ENCODE peak calls at places on chromosomes 2 and 18, in seven cellular contexts. One of them, this sample, is unnamed.

GRCh38 chr18:22694954-22695353 is 238.2 kb upstream of the RBBP8 start:
- DNase-seq in fibroblast of the aortic adventitia: peak
- DNase-seq in mammary epithelial cell: peak
- DNase-seq in HFFc6: peak
- DNase-seq in mesothelial cell of epicardium: no peak
- DNase-seq in H1: no peak
- DNase-seq in type B pancreatic cell: no peak
- DNase-seq in this sample: no peak

GRCh38 chr2:106098664-106099063 is 95.4 kb downstream of the UXS1 start:
- DNase-seq in type B pancreatic cell: no peak
- DNase-seq in mammary epithelial cell: no peak
- DNase-seq in mesothelial cell of epicardium: no peak
- DNase-seq in HFFc6: no peak
- DNase-seq in H1: no peak
- DNase-seq in fibroblast of the aortic adventitia: no peak
- DNase-seq in this sample: no peak

GRCh38 chr18:59379772-59380530 is 20.9 kb upstream of the LMAN1 start:
- DNase-seq in fibroblast of the aortic adventitia: peak
- DNase-seq in type B pancreatic cell: no peak
- DNase-seq in HFFc6: peak
- DNase-seq in H1: no peak
- DNase-seq in mammary epithelial cell: no peak
- DNase-seq in mesothelial cell of epicardium: no peak
- DNase-seq in this sample: no peak

GRCh38 chr18:71583291-71583690 is 960.9 kb downstream of the CBLN2 start:
- DNase-seq in fibroblast of the aortic adventitia: peak
- DNase-seq in mammary epithelial cell: no peak
- DNase-seq in type B pancreatic cell: no peak
- DNase-seq in mesothelial cell of epicardium: no peak
- DNase-seq in H1: no peak
- DNase-seq in HFFc6: no peak
- DNase-seq in this sample: no peak

GRCh38 chr2:77649856-77650255 is 127.7 kb upstream of the LRRTM4 start:
- DNase-seq in H1: no peak
- DNase-seq in mammary epithelial cell: no peak
- DNase-seq in HFFc6: no peak
- DNase-seq in fibroblast of the aortic adventitia: no peak
- DNase-seq in type B pancreatic cell: no peak
- DNase-seq in mesothelial cell of epicardium: no peak
- DNase-seq in this sample: no peak

GRCh38 chr2:193929131-193929530 is 1727.9 kb upstream of the SLC39A10 start:
- DNase-seq in mammary epithelial cell: no peak
- DNase-seq in HFFc6: no peak
- DNase-seq in fibroblast of the aortic adventitia: no peak
- DNase-seq in mesothelial cell of epicardium: no peak
- DNase-seq in H1: no peak
- DNase-seq in type B pancreatic cell: no peak
- DNase-seq in this sample: no peak

GRCh38 chr2:179021258-179021657 is 28.7 kb downstream of the CCDC141 start:
- DNase-seq in mesothelial cell of epicardium: no peak
- DNase-seq in mammary epithelial cell: no peak
- DNase-seq in fibroblast of the aortic adventitia: no peak
- DNase-seq in HFFc6: no peak
- DNase-seq in type B pancreatic cell: no peak
- DNase-seq in H1: no peak
- DNase-seq in this sample: no peak

GRCh38 chr2:39919511-39920317 is 140.7 kb upstream of the THUMPD2 start:
- DNase-seq in HFFc6: no peak
- DNase-seq in mesothelial cell of epicardium: no peak
- DNase-seq in H1: no peak
- DNase-seq in mammary epithelial cell: no peak
- DNase-seq in fibroblast of the aortic adventitia: no peak
- DNase-seq in type B pancreatic cell: no peak
- DNase-seq in this sample: no peak

GRCh38 chr2:190514676-190515075 is 19.8 kb downstream of the NEMP2 start:
- DNase-seq in type B pancreatic cell: no peak
- DNase-seq in H1: no peak
- DNase-seq in mammary epithelial cell: peak
- DNase-seq in mesothelial cell of epicardium: no peak
- DNase-seq in HFFc6: no peak
- DNase-seq in fibroblast of the aortic adventitia: no peak
- DNase-seq in this sample: no peak

GRCh38 chr18:49525981-49526380 is 35.9 kb upstream of the LIPG start:
- DNase-seq in HFFc6: no peak
- DNase-seq in type B pancreatic cell: no peak
- DNase-seq in H1: no peak
- DNase-seq in fibroblast of the aortic adventitia: no peak
- DNase-seq in mammary epithelial cell: no peak
- DNase-seq in mesothelial cell of epicardium: no peak
- DNase-seq in this sample: no peak

GRCh38 chr2:85430780-85431601 is 12.5 kb downstream of the SH2D6 start:
- DNase-seq in H1: peak
- DNase-seq in HFFc6: no peak
- DNase-seq in fibroblast of the aortic adventitia: no peak
- DNase-seq in mesothelial cell of epicardium: no peak
- DNase-seq in type B pancreatic cell: no peak
- DNase-seq in mammary epithelial cell: no peak
- DNase-seq in this sample: peak

GRCh38 chr2:206296128-206296527 is 21.7 kb downstream of the ZDBF2 start:
- DNase-seq in mesothelial cell of epicardium: no peak
- DNase-seq in mammary epithelial cell: peak
- DNase-seq in HFFc6: peak
- DNase-seq in H1: no peak
- DNase-seq in fibroblast of the aortic adventitia: peak
- DNase-seq in type B pancreatic cell: no peak
- DNase-seq in this sample: no peak

GRCh38 chr2:196225213-196225612 is 53.8 kb upstream of the STK17B start:
- DNase-seq in fibroblast of the aortic adventitia: peak
- DNase-seq in H1: no peak
- DNase-seq in type B pancreatic cell: no peak
- DNase-seq in mammary epithelial cell: peak
- DNase-seq in mesothelial cell of epicardium: no peak
- DNase-seq in HFFc6: peak
- DNase-seq in this sample: no peak

GRCh38 chr2:104702451-104702850 is 151.5 kb upstream of the POU3F3 start:
- DNase-seq in HFFc6: no peak
- DNase-seq in type B pancreatic cell: no peak
- DNase-seq in H1: no peak
- DNase-seq in mammary epithelial cell: no peak
- DNase-seq in fibroblast of the aortic adventitia: no peak
- DNase-seq in mesothelial cell of epicardium: no peak
- DNase-seq in this sample: no peak

GRCh38 chr2:85838181-85838580 is 50.6 kb downstream of the ST3GAL5 start:
- DNase-seq in HFFc6: no peak
- DNase-seq in mesothelial cell of epicardium: no peak
- DNase-seq in H1: no peak
- DNase-seq in type B pancreatic cell: no peak
- DNase-seq in fibroblast of the aortic adventitia: no peak
- DNase-seq in mammary epithelial cell: no peak
- DNase-seq in this sample: no peak

GRCh38 chr2:216004408-216005283 is 8.7 kb downstream of the MREG start:
- DNase-seq in fibroblast of the aortic adventitia: no peak
- DNase-seq in type B pancreatic cell: no peak
- DNase-seq in H1: no peak
- DNase-seq in HFFc6: no peak
- DNase-seq in mesothelial cell of epicardium: no peak
- DNase-seq in mammary epithelial cell: no peak
- DNase-seq in this sample: no peak

GRCh38 chr2:121530210-121530562 is 494 bp upstream of the RNU4ATAC start:
- DNase-seq in mammary epithelial cell: peak
- DNase-seq in type B pancreatic cell: peak
- DNase-seq in fibroblast of the aortic adventitia: no peak
- DNase-seq in HFFc6: peak
- DNase-seq in mesothelial cell of epicardium: peak
- DNase-seq in H1: peak
- DNase-seq in this sample: peak

GRCh38 chr2:226600184-226600583 is 199.4 kb downstream of the IRS1 start:
- DNase-seq in HFFc6: no peak
- DNase-seq in mesothelial cell of epicardium: no peak
- DNase-seq in type B pancreatic cell: no peak
- DNase-seq in mammary epithelial cell: no peak
- DNase-seq in fibroblast of the aortic adventitia: no peak
- DNase-seq in H1: no peak
- DNase-seq in this sample: no peak

GRCh38 chr18:23380001-23380550 is 73.0 kb upstream of the RIOK3 start:
- DNase-seq in mesothelial cell of epicardium: no peak
- DNase-seq in fibroblast of the aortic adventitia: peak
- DNase-seq in mammary epithelial cell: peak
- DNase-seq in H1: no peak
- DNase-seq in type B pancreatic cell: no peak
- DNase-seq in HFFc6: no peak
- DNase-seq in this sample: no peak

GRCh38 chr18:5964596-5964995 is 69.3 kb upstream of the TMEM200C start:
- DNase-seq in fibroblast of the aortic adventitia: no peak
- DNase-seq in mammary epithelial cell: no peak
- DNase-seq in HFFc6: no peak
- DNase-seq in type B pancreatic cell: no peak
- DNase-seq in H1: no peak
- DNase-seq in mesothelial cell of epicardium: no peak
- DNase-seq in this sample: no peak

GRCh38 chr2:168254158-168254935 is 7.0 kb upstream of the STK39 start:
- DNase-seq in fibroblast of the aortic adventitia: peak
- DNase-seq in mammary epithelial cell: peak
- DNase-seq in mesothelial cell of epicardium: no peak
- DNase-seq in H1: no peak
- DNase-seq in type B pancreatic cell: no peak
- DNase-seq in HFFc6: peak
- DNase-seq in this sample: no peak

GRCh38 chr2:191514613-191515012 is 163.3 kb upstream of the NABP1 start:
- DNase-seq in HFFc6: no peak
- DNase-seq in type B pancreatic cell: no peak
- DNase-seq in H1: no peak
- DNase-seq in mesothelial cell of epicardium: no peak
- DNase-seq in mammary epithelial cell: no peak
- DNase-seq in fibroblast of the aortic adventitia: no peak
- DNase-seq in this sample: no peak

GRCh38 chr2:26572589-26572988 is 68.6 kb downstream of the CIB4 start:
- DNase-seq in mammary epithelial cell: no peak
- DNase-seq in fibroblast of the aortic adventitia: no peak
- DNase-seq in HFFc6: no peak
- DNase-seq in mesothelial cell of epicardium: no peak
- DNase-seq in H1: no peak
- DNase-seq in type B pancreatic cell: no peak
- DNase-seq in this sample: no peak

GRCh38 chr2:217248312-217248935 is 388.6 kb upstream of the TNP1 start:
- DNase-seq in mammary epithelial cell: no peak
- DNase-seq in HFFc6: no peak
- DNase-seq in mesothelial cell of epicardium: peak
- DNase-seq in H1: peak
- DNase-seq in fibroblast of the aortic adventitia: peak
- DNase-seq in type B pancreatic cell: no peak
- DNase-seq in this sample: no peak

GRCh38 chr2:177733-178132 is 86.1 kb downstream of the SH3YL1 start:
- DNase-seq in fibroblast of the aortic adventitia: no peak
- DNase-seq in H1: no peak
- DNase-seq in mammary epithelial cell: no peak
- DNase-seq in HFFc6: no peak
- DNase-seq in type B pancreatic cell: no peak
- DNase-seq in mesothelial cell of epicardium: no peak
- DNase-seq in this sample: no peak
- TF ChIP-seq CTCF in fibroblast of the aortic adventitia: no peak
- TF ChIP-seq CTCF in H1: no peak
- TF ChIP-seq CTCF in mammary epithelial cell: no peak
- TF ChIP-seq CTCF in HFFc6: no peak
- TF ChIP-seq CTCF in type B pancreatic cell: no peak
- TF ChIP-seq CTCF in mesothelial cell of epicardium: no peak
- TF ChIP-seq CTCF in this sample: no peak

DNA sequence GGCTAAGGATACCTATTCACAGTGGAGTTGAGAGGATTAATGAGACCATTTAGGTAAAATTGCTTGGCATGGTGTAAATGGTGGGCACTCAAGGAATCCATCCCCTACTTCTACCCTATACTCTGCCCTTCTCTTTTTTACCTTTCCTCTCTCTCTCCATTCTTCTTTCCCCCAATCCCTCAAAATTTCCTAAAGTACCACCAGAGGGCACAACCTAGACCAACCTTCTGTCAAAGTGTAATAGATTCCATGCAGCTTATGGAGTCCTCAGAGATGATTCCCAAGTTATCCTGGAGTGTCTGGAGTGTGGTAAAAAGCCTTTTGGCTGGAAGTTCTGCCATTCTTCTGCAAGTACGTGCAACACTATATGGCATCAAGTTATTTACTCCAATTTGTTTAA is 33.0 kb upstream of the CCDC195 start:
- DNase-seq in HFFc6: no peak
- DNase-seq in H1: no peak
- DNase-seq in mesothelial cell of epicardium: no peak
- DNase-seq in mammary epithelial cell: no peak
- DNase-seq in fibroblast of the aortic adventitia: peak
- DNase-seq in type B pancreatic cell: no peak
- DNase-seq in this sample: no peak
- TF ChIP-seq CTCF in HFFc6: peak
- TF ChIP-seq CTCF in H1: no peak
- TF ChIP-seq CTCF in mesothelial cell of epicardium: no peak
- TF ChIP-seq CTCF in mammary epithelial cell: peak
- TF ChIP-seq CTCF in fibroblast of the aortic adventitia: peak
- TF ChIP-seq CTCF in type B pancreatic cell: peak
- TF ChIP-seq CTCF in this sample: peak

GRCh38 chr2:115483631-115484030 is 1041.2 kb downstream of the DPP10 start:
- DNase-seq in HFFc6: no peak
- DNase-seq in mammary epithelial cell: no peak
- DNase-seq in fibroblast of the aortic adventitia: no peak
- DNase-seq in H1: no peak
- DNase-seq in type B pancreatic cell: no peak
- DNase-seq in mesothelial cell of epicardium: no peak
- DNase-seq in this sample: no peak

GRCh38 chr2:115484483-115484882 is 1042.0 kb downstream of the DPP10 start:
- DNase-seq in type B pancreatic cell: no peak
- DNase-seq in HFFc6: no peak
- DNase-seq in H1: no peak
- DNase-seq in mesothelial cell of epicardium: no peak
- DNase-seq in fibroblast of the aortic adventitia: no peak
- DNase-seq in mammary epithelial cell: no peak
- DNase-seq in this sample: no peak

GRCh38 chr2:115484983-115485382 is 1042.5 kb downstream of the DPP10 start:
- DNase-seq in mammary epithelial cell: no peak
- DNase-seq in HFFc6: no peak
- DNase-seq in fibroblast of the aortic adventitia: no peak
- DNase-seq in mesothelial cell of epicardium: no peak
- DNase-seq in H1: no peak
- DNase-seq in type B pancreatic cell: no peak
- DNase-seq in this sample: no peak

DNA sequence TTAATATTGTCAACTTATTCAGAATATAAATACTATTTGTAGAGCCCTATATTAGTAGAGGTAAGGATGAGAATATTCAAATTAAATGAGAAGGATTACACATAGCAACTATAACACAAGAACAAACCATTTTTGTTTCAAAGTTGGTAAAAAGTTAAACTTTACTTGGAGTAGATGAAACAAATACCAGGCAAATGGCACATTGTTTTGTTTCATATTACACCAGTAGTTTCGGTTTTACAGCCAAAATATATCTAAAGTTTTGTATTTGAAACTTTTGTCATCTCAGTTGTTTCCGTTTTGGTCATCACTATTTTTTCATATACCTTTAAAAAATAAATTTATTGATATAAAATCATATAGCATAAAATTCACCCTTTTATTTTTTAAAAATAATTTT is 1039.4 kb downstream of the DPP10 start:
- DNase-seq in H1: no peak
- DNase-seq in mammary epithelial cell: no peak
- DNase-seq in type B pancreatic cell: no peak
- DNase-seq in HFFc6: no peak
- DNase-seq in mesothelial cell of epicardium: no peak
- DNase-seq in fibroblast of the aortic adventitia: no peak
- DNase-seq in this sample: no peak
- TF ChIP-seq CTCF in H1: no peak
- TF ChIP-seq CTCF in mammary epithelial cell: no peak
- TF ChIP-seq CTCF in type B pancreatic cell: no peak
- TF ChIP-seq CTCF in HFFc6: no peak
- TF ChIP-seq CTCF in mesothelial cell of epicardium: no peak
- TF ChIP-seq CTCF in fibroblast of the aortic adventitia: no peak
- TF ChIP-seq CTCF in this sample: no peak

GRCh38 chr2:25297738-25298137 is 44.0 kb downstream of the DNMT3A start:
- DNase-seq in HFFc6: no peak
- DNase-seq in type B pancreatic cell: no peak
- DNase-seq in mesothelial cell of epicardium: no peak
- DNase-seq in fibroblast of the aortic adventitia: no peak
- DNase-seq in H1: no peak
- DNase-seq in mammary epithelial cell: no peak
- DNase-seq in this sample: no peak
- TF ChIP-seq CTCF in HFFc6: no peak
- TF ChIP-seq CTCF in type B pancreatic cell: peak
- TF ChIP-seq CTCF in mesothelial cell of epicardium: no peak
- TF ChIP-seq CTCF in fibroblast of the aortic adventitia: no peak
- TF ChIP-seq CTCF in H1: peak
- TF ChIP-seq CTCF in mammary epithelial cell: no peak
- TF ChIP-seq CTCF in this sample: no peak

This sample was measured in neural crest cell.